ENCODE peak calls at places on chromosomes 16 and 17, in six cellular contexts. One of them, this sample, is unnamed.

GRCh38 chr16:75262104-75262799 is 10.8 kb upstream of the BCAR1 start:
- DNase-seq in esophagus muscularis mucosa: no peak
- DNase-seq in EL: no peak
- DNase-seq in ecto neural progenitor cell: no peak
- DNase-seq in stimulated activated CD4-positive, alpha-beta T cell treated with anti-CD3 and anti-CD28 coated beads, Interleukin-2, amount 100 ng/mL, for 48 hours: no peak
- DNase-seq in CD4-positive, CD25-positive, alpha-beta regulatory T cell: no peak
- DNase-seq in this sample: peak

GRCh38 chr17:78131172-78132085 is 858 bp downstream of the TMC8 start:
- DNase-seq in EL: no peak
- DNase-seq in stimulated activated CD4-positive, alpha-beta T cell treated with anti-CD3 and anti-CD28 coated beads, Interleukin-2, amount 100 ng/mL, for 48 hours: no peak
- DNase-seq in ecto neural progenitor cell: no peak
- DNase-seq in CD4-positive, CD25-positive, alpha-beta regulatory T cell: peak
- DNase-seq in esophagus muscularis mucosa: no peak
- DNase-seq in this sample: no peak

GRCh38 chr16:83685615-83686165 is 122.1 kb upstream of the HSBP1 start:
- DNase-seq in esophagus muscularis mucosa: no peak
- DNase-seq in ecto neural progenitor cell: no peak
- DNase-seq in stimulated activated CD4-positive, alpha-beta T cell treated with anti-CD3 and anti-CD28 coated beads, Interleukin-2, amount 100 ng/mL, for 48 hours: no peak
- DNase-seq in CD4-positive, CD25-positive, alpha-beta regulatory T cell: no peak
- DNase-seq in EL: no peak
- DNase-seq in this sample: no peak

GRCh38 chr17:40738553-40738952 is 16.6 kb downstream of the KRT25 start:
- DNase-seq in esophagus muscularis mucosa: no peak
- DNase-seq in EL: no peak
- DNase-seq in ecto neural progenitor cell: no peak
- DNase-seq in CD4-positive, CD25-positive, alpha-beta regulatory T cell: no peak
- DNase-seq in stimulated activated CD4-positive, alpha-beta T cell treated with anti-CD3 and anti-CD28 coated beads, Interleukin-2, amount 100 ng/mL, for 48 hours: no peak
- DNase-seq in this sample: no peak

GRCh38 chr17:66423436-66423922 is 121.1 kb downstream of the PRKCA start:
- DNase-seq in stimulated activated CD4-positive, alpha-beta T cell treated with anti-CD3 and anti-CD28 coated beads, Interleukin-2, amount 100 ng/mL, for 48 hours: no peak
- DNase-seq in EL: peak
- DNase-seq in CD4-positive, CD25-positive, alpha-beta regulatory T cell: no peak
- DNase-seq in esophagus muscularis mucosa: no peak
- DNase-seq in ecto neural progenitor cell: no peak
- DNase-seq in this sample: no peak

GRCh38 chr16:638836-639235 is 2.7 kb upstream of the METTL26 start:
- DNase-seq in EL: no peak
- DNase-seq in esophagus muscularis mucosa: no peak
- DNase-seq in ecto neural progenitor cell: no peak
- DNase-seq in stimulated activated CD4-positive, alpha-beta T cell treated with anti-CD3 and anti-CD28 coated beads, Interleukin-2, amount 100 ng/mL, for 48 hours: no peak
- DNase-seq in CD4-positive, CD25-positive, alpha-beta regulatory T cell: no peak
- DNase-seq in this sample: no peak

GRCh38 chr16:10528635-10529034 is 51.8 kb downstream of the EMP2 start:
- DNase-seq in EL: no peak
- DNase-seq in CD4-positive, CD25-positive, alpha-beta regulatory T cell: no peak
- DNase-seq in esophagus muscularis mucosa: no peak
- DNase-seq in ecto neural progenitor cell: no peak
- DNase-seq in stimulated activated CD4-positive, alpha-beta T cell treated with anti-CD3 and anti-CD28 coated beads, Interleukin-2, amount 100 ng/mL, for 48 hours: no peak
- DNase-seq in this sample: no peak

GRCh38 chr17:63446218-63446980 is at the start of gene CYB561:
- DNase-seq in ecto neural progenitor cell: peak
- DNase-seq in EL: peak
- DNase-seq in esophagus muscularis mucosa: no peak
- DNase-seq in stimulated activated CD4-positive, alpha-beta T cell treated with anti-CD3 and anti-CD28 coated beads, Interleukin-2, amount 100 ng/mL, for 48 hours: peak
- DNase-seq in CD4-positive, CD25-positive, alpha-beta regulatory T cell: peak
- DNase-seq in this sample: peak

GRCh38 chr17:42895185-42895555 is 5.4 kb upstream of the G6PC1 start:
- DNase-seq in ecto neural progenitor cell: no peak
- DNase-seq in EL: peak
- DNase-seq in esophagus muscularis mucosa: peak
- DNase-seq in stimulated activated CD4-positive, alpha-beta T cell treated with anti-CD3 and anti-CD28 coated beads, Interleukin-2, amount 100 ng/mL, for 48 hours: no peak
- DNase-seq in CD4-positive, CD25-positive, alpha-beta regulatory T cell: no peak
- DNase-seq in this sample: peak

GRCh38 chr16:81567987-81568748 is 123.6 kb downstream of the CMIP start:
- DNase-seq in ecto neural progenitor cell: no peak
- DNase-seq in CD4-positive, CD25-positive, alpha-beta regulatory T cell: no peak
- DNase-seq in EL: peak
- DNase-seq in stimulated activated CD4-positive, alpha-beta T cell treated with anti-CD3 and anti-CD28 coated beads, Interleukin-2, amount 100 ng/mL, for 48 hours: peak
- DNase-seq in esophagus muscularis mucosa: no peak
- DNase-seq in this sample: peak

GRCh38 chr16:89401205-89401604 is 89.2 kb downstream of the ANKRD11 start:
- DNase-seq in esophagus muscularis mucosa: no peak
- DNase-seq in stimulated activated CD4-positive, alpha-beta T cell treated with anti-CD3 and anti-CD28 coated beads, Interleukin-2, amount 100 ng/mL, for 48 hours: no peak
- DNase-seq in EL: no peak
- DNase-seq in CD4-positive, CD25-positive, alpha-beta regulatory T cell: no peak
- DNase-seq in ecto neural progenitor cell: no peak
- DNase-seq in this sample: no peak

GRCh38 chr16:61926766-61927165 is 109.5 kb downstream of the CDH8 start:
- DNase-seq in esophagus muscularis mucosa: no peak
- DNase-seq in ecto neural progenitor cell: no peak
- DNase-seq in EL: peak
- DNase-seq in CD4-positive, CD25-positive, alpha-beta regulatory T cell: no peak
- DNase-seq in stimulated activated CD4-positive, alpha-beta T cell treated with anti-CD3 and anti-CD28 coated beads, Interleukin-2, amount 100 ng/mL, for 48 hours: no peak
- DNase-seq in this sample: peak

GRCh38 chr17:33209671-33210070 is 83.4 kb downstream of the ASIC2 start:
- DNase-seq in EL: no peak
- DNase-seq in ecto neural progenitor cell: no peak
- DNase-seq in stimulated activated CD4-positive, alpha-beta T cell treated with anti-CD3 and anti-CD28 coated beads, Interleukin-2, amount 100 ng/mL, for 48 hours: no peak
- DNase-seq in esophagus muscularis mucosa: no peak
- DNase-seq in CD4-positive, CD25-positive, alpha-beta regulatory T cell: no peak
- DNase-seq in this sample: no peak

GRCh38 chr16:66030036-66030435 is 336.5 kb upstream of the CDH5 start:
- DNase-seq in CD4-positive, CD25-positive, alpha-beta regulatory T cell: no peak
- DNase-seq in esophagus muscularis mucosa: no peak
- DNase-seq in EL: peak
- DNase-seq in ecto neural progenitor cell: no peak
- DNase-seq in stimulated activated CD4-positive, alpha-beta T cell treated with anti-CD3 and anti-CD28 coated beads, Interleukin-2, amount 100 ng/mL, for 48 hours: no peak
- DNase-seq in this sample: peak

GRCh38 chr16:82317411-82318168 is 147.6 kb upstream of the MPHOSPH6 start:
- DNase-seq in EL: no peak
- DNase-seq in esophagus muscularis mucosa: no peak
- DNase-seq in ecto neural progenitor cell: no peak
- DNase-seq in stimulated activated CD4-positive, alpha-beta T cell treated with anti-CD3 and anti-CD28 coated beads, Interleukin-2, amount 100 ng/mL, for 48 hours: no peak
- DNase-seq in CD4-positive, CD25-positive, alpha-beta regulatory T cell: no peak
- DNase-seq in this sample: no peak

GRCh38 chr17:40442392-40443195 is 656 bp upstream of the IGFBP4 start:
- DNase-seq in esophagus muscularis mucosa: no peak
- DNase-seq in stimulated activated CD4-positive, alpha-beta T cell treated with anti-CD3 and anti-CD28 coated beads, Interleukin-2, amount 100 ng/mL, for 48 hours: no peak
- DNase-seq in EL: peak
- DNase-seq in CD4-positive, CD25-positive, alpha-beta regulatory T cell: no peak
- DNase-seq in ecto neural progenitor cell: no peak
- DNase-seq in this sample: peak

GRCh38 chr16:13594798-13595197 is 325.2 kb upstream of the ERCC4 start:
- DNase-seq in stimulated activated CD4-positive, alpha-beta T cell treated with anti-CD3 and anti-CD28 coated beads, Interleukin-2, amount 100 ng/mL, for 48 hours: no peak
- DNase-seq in EL: no peak
- DNase-seq in ecto neural progenitor cell: peak
- DNase-seq in esophagus muscularis mucosa: no peak
- DNase-seq in CD4-positive, CD25-positive, alpha-beta regulatory T cell: no peak
- DNase-seq in this sample: no peak

GRCh38 chr17:72393553-72393952 is 272.7 kb downstream of the SOX9 start:
- DNase-seq in esophagus muscularis mucosa: no peak
- DNase-seq in CD4-positive, CD25-positive, alpha-beta regulatory T cell: no peak
- DNase-seq in EL: peak
- DNase-seq in ecto neural progenitor cell: no peak
- DNase-seq in stimulated activated CD4-positive, alpha-beta T cell treated with anti-CD3 and anti-CD28 coated beads, Interleukin-2, amount 100 ng/mL, for 48 hours: no peak
- DNase-seq in this sample: peak

GRCh38 chr17:77999413-78000173 is 41.1 kb downstream of the TNRC6C start:
- DNase-seq in ecto neural progenitor cell: no peak
- DNase-seq in esophagus muscularis mucosa: no peak
- DNase-seq in stimulated activated CD4-positive, alpha-beta T cell treated with anti-CD3 and anti-CD28 coated beads, Interleukin-2, amount 100 ng/mL, for 48 hours: no peak
- DNase-seq in EL: peak
- DNase-seq in CD4-positive, CD25-positive, alpha-beta regulatory T cell: no peak
- DNase-seq in this sample: peak

GRCh38 chr16:23333962-23334361 is 31.9 kb downstream of the SCNN1B start:
- DNase-seq in stimulated activated CD4-positive, alpha-beta T cell treated with anti-CD3 and anti-CD28 coated beads, Interleukin-2, amount 100 ng/mL, for 48 hours: no peak
- DNase-seq in CD4-positive, CD25-positive, alpha-beta regulatory T cell: no peak
- DNase-seq in ecto neural progenitor cell: no peak
- DNase-seq in esophagus muscularis mucosa: no peak
- DNase-seq in EL: no peak
- DNase-seq in this sample: no peak

GRCh38 chr17:64554028-64554637 is 47.4 kb downstream of the CEP95 start:
- DNase-seq in EL: no peak
- DNase-seq in esophagus muscularis mucosa: no peak
- DNase-seq in CD4-positive, CD25-positive, alpha-beta regulatory T cell: no peak
- DNase-seq in stimulated activated CD4-positive, alpha-beta T cell treated with anti-CD3 and anti-CD28 coated beads, Interleukin-2, amount 100 ng/mL, for 48 hours: no peak
- DNase-seq in ecto neural progenitor cell: no peak
- DNase-seq in this sample: no peak

This sample was measured in choroid plexus epithelial cell.